ENCODE peak calls at places on chromosomes 11 and 22, in seven cellular contexts. One of them, this sample, is unnamed.

GRCh38 chr11:100805509-100806199 is 118.6 kb downstream of the ARHGAP42 start:
- DNase-seq in PC-9: no peak
- DNase-seq in stimulated activated CD4-positive, alpha-beta T cell treated with anti-CD3 and anti-CD28 coated beads, TNF-alpha, amount 100 ng/mL, for 24 hours: no peak
- DNase-seq in cardiac muscle cell: no peak
- DNase-seq in RPMI7951: peak; percentile 74
- DNase-seq in activated T-cell treated with anti-CD3 and anti-CD28 coated beads, Interleukin-2, amount 50 U/mL, for 1 hour: no peak
- DNase-seq in SK-N-SH: no peak
- DNase-seq in this sample: no peak

GRCh38 chr22:29994027-29994715 is 86.1 kb upstream of the HORMAD2 start:
- DNase-seq in PC-9: no peak
- DNase-seq in cardiac muscle cell: no peak
- DNase-seq in activated T-cell treated with anti-CD3 and anti-CD28 coated beads, Interleukin-2, amount 50 U/mL, for 1 hour: no peak
- DNase-seq in RPMI7951: peak; percentile 69
- DNase-seq in stimulated activated CD4-positive, alpha-beta T cell treated with anti-CD3 and anti-CD28 coated beads, TNF-alpha, amount 100 ng/mL, for 24 hours: no peak
- DNase-seq in SK-N-SH: peak; percentile 14
- DNase-seq in this sample: no peak

GRCh38 chr11:100003985-100004384 is 683.1 kb upstream of the ARHGAP42 start:
- DNase-seq in activated T-cell treated with anti-CD3 and anti-CD28 coated beads, Interleukin-2, amount 50 U/mL, for 1 hour: no peak
- DNase-seq in PC-9: no peak
- DNase-seq in stimulated activated CD4-positive, alpha-beta T cell treated with anti-CD3 and anti-CD28 coated beads, TNF-alpha, amount 100 ng/mL, for 24 hours: no peak
- DNase-seq in SK-N-SH: no peak
- DNase-seq in cardiac muscle cell: peak; percentile 9
- DNase-seq in RPMI7951: no peak
- DNase-seq in this sample: no peak

GRCh38 chr11:15941206-15941770 is 415.1 kb downstream of the SOX6 start:
- DNase-seq in activated T-cell treated with anti-CD3 and anti-CD28 coated beads, Interleukin-2, amount 50 U/mL, for 1 hour: no peak
- DNase-seq in RPMI7951: no peak
- DNase-seq in cardiac muscle cell: peak; percentile 6
- DNase-seq in PC-9: no peak
- DNase-seq in SK-N-SH: peak; percentile 46
- DNase-seq in stimulated activated CD4-positive, alpha-beta T cell treated with anti-CD3 and anti-CD28 coated beads, TNF-alpha, amount 100 ng/mL, for 24 hours: peak; percentile 11
- DNase-seq in this sample: no peak

GRCh38 chr11:124644426-124645280 is 22.0 kb downstream of the TBRG1 start:
- DNase-seq in activated T-cell treated with anti-CD3 and anti-CD28 coated beads, Interleukin-2, amount 50 U/mL, for 1 hour: peak; percentile 39
- DNase-seq in RPMI7951: peak; percentile 75
- DNase-seq in SK-N-SH: peak; percentile 75
- DNase-seq in cardiac muscle cell: peak; percentile 60
- DNase-seq in stimulated activated CD4-positive, alpha-beta T cell treated with anti-CD3 and anti-CD28 coated beads, TNF-alpha, amount 100 ng/mL, for 24 hours: peak; percentile 20
- DNase-seq in PC-9: peak; percentile 44
- DNase-seq in this sample: peak; percentile 48

GRCh38 chr22:35839811-35840739 is 122.4 kb downstream of the APOL5 start:
- DNase-seq in stimulated activated CD4-positive, alpha-beta T cell treated with anti-CD3 and anti-CD28 coated beads, TNF-alpha, amount 100 ng/mL, for 24 hours: no peak
- DNase-seq in RPMI7951: peak; percentile 97
- DNase-seq in PC-9: peak; percentile 71
- DNase-seq in activated T-cell treated with anti-CD3 and anti-CD28 coated beads, Interleukin-2, amount 50 U/mL, for 1 hour: no peak
- DNase-seq in SK-N-SH: peak; percentile 81
- DNase-seq in cardiac muscle cell: peak; percentile 92
- DNase-seq in this sample: peak; percentile 80

GRCh38 chr11:134228625-134229024 is 4.2 kb downstream of the VPS26B start:
- DNase-seq in cardiac muscle cell: no peak
- DNase-seq in stimulated activated CD4-positive, alpha-beta T cell treated with anti-CD3 and anti-CD28 coated beads, TNF-alpha, amount 100 ng/mL, for 24 hours: no peak
- DNase-seq in RPMI7951: no peak
- DNase-seq in activated T-cell treated with anti-CD3 and anti-CD28 coated beads, Interleukin-2, amount 50 U/mL, for 1 hour: no peak
- DNase-seq in PC-9: no peak
- DNase-seq in SK-N-SH: no peak
- DNase-seq in this sample: no peak

GRCh38 chr11:350723-351255 is 18.5 kb upstream of the B4GALNT4 start:
- DNase-seq in RPMI7951: peak; percentile 60
- DNase-seq in SK-N-SH: no peak
- DNase-seq in cardiac muscle cell: no peak
- DNase-seq in activated T-cell treated with anti-CD3 and anti-CD28 coated beads, Interleukin-2, amount 50 U/mL, for 1 hour: no peak
- DNase-seq in stimulated activated CD4-positive, alpha-beta T cell treated with anti-CD3 and anti-CD28 coated beads, TNF-alpha, amount 100 ng/mL, for 24 hours: no peak
- DNase-seq in PC-9: peak; percentile 55
- DNase-seq in this sample: no peak

GRCh38 chr22:36149464-36149863 is 11.1 kb downstream of the APOL3 start:
- DNase-seq in stimulated activated CD4-positive, alpha-beta T cell treated with anti-CD3 and anti-CD28 coated beads, TNF-alpha, amount 100 ng/mL, for 24 hours: no peak
- DNase-seq in SK-N-SH: no peak
- DNase-seq in RPMI7951: no peak
- DNase-seq in cardiac muscle cell: no peak
- DNase-seq in activated T-cell treated with anti-CD3 and anti-CD28 coated beads, Interleukin-2, amount 50 U/mL, for 1 hour: no peak
- DNase-seq in PC-9: no peak
- DNase-seq in this sample: no peak

GRCh38 chr22:46036558-46037408 is 59.8 kb upstream of the WNT7B start:
- DNase-seq in cardiac muscle cell: peak; percentile 39
- DNase-seq in RPMI7951: peak; percentile 41
- DNase-seq in activated T-cell treated with anti-CD3 and anti-CD28 coated beads, Interleukin-2, amount 50 U/mL, for 1 hour: peak; percentile 67
- DNase-seq in SK-N-SH: peak; percentile 69
- DNase-seq in stimulated activated CD4-positive, alpha-beta T cell treated with anti-CD3 and anti-CD28 coated beads, TNF-alpha, amount 100 ng/mL, for 24 hours: no peak
- DNase-seq in PC-9: peak; percentile 39
- DNase-seq in this sample: no peak

GRCh38 chr11:46277623-46278386 is at the start of gene CREB3L1:
- DNase-seq in RPMI7951: no peak
- DNase-seq in stimulated activated CD4-positive, alpha-beta T cell treated with anti-CD3 and anti-CD28 coated beads, TNF-alpha, amount 100 ng/mL, for 24 hours: no peak
- DNase-seq in SK-N-SH: peak; percentile 79
- DNase-seq in activated T-cell treated with anti-CD3 and anti-CD28 coated beads, Interleukin-2, amount 50 U/mL, for 1 hour: no peak
- DNase-seq in cardiac muscle cell: peak; percentile 52
- DNase-seq in PC-9: no peak
- DNase-seq in this sample: no peak

GRCh38 chr11:59965424-59965823 is 1.6 kb downstream of the OOSP4A start:
- DNase-seq in activated T-cell treated with anti-CD3 and anti-CD28 coated beads, Interleukin-2, amount 50 U/mL, for 1 hour: no peak
- DNase-seq in stimulated activated CD4-positive, alpha-beta T cell treated with anti-CD3 and anti-CD28 coated beads, TNF-alpha, amount 100 ng/mL, for 24 hours: no peak
- DNase-seq in SK-N-SH: no peak
- DNase-seq in cardiac muscle cell: no peak
- DNase-seq in PC-9: no peak
- DNase-seq in RPMI7951: no peak
- DNase-seq in this sample: no peak

GRCh38 chr11:116240661-116241060 is 532.1 kb downstream of the BUD13 start:
- DNase-seq in stimulated activated CD4-positive, alpha-beta T cell treated with anti-CD3 and anti-CD28 coated beads, TNF-alpha, amount 100 ng/mL, for 24 hours: no peak
- DNase-seq in RPMI7951: peak; percentile 67
- DNase-seq in PC-9: no peak
- DNase-seq in cardiac muscle cell: no peak
- DNase-seq in activated T-cell treated with anti-CD3 and anti-CD28 coated beads, Interleukin-2, amount 50 U/mL, for 1 hour: no peak
- DNase-seq in SK-N-SH: no peak
- DNase-seq in this sample: no peak

GRCh38 chr11:46541593-46542371 is 52.0 kb downstream of the AMBRA1 start:
- DNase-seq in SK-N-SH: no peak
- DNase-seq in activated T-cell treated with anti-CD3 and anti-CD28 coated beads, Interleukin-2, amount 50 U/mL, for 1 hour: no peak
- DNase-seq in RPMI7951: no peak
- DNase-seq in PC-9: peak; percentile 48
- DNase-seq in cardiac muscle cell: no peak
- DNase-seq in stimulated activated CD4-positive, alpha-beta T cell treated with anti-CD3 and anti-CD28 coated beads, TNF-alpha, amount 100 ng/mL, for 24 hours: no peak
- DNase-seq in this sample: no peak

GRCh38 chr11:88318017-88318416 is 19.5 kb downstream of the CTSC start:
- DNase-seq in activated T-cell treated with anti-CD3 and anti-CD28 coated beads, Interleukin-2, amount 50 U/mL, for 1 hour: no peak
- DNase-seq in RPMI7951: no peak
- DNase-seq in stimulated activated CD4-positive, alpha-beta T cell treated with anti-CD3 and anti-CD28 coated beads, TNF-alpha, amount 100 ng/mL, for 24 hours: no peak
- DNase-seq in cardiac muscle cell: no peak
- DNase-seq in PC-9: no peak
- DNase-seq in SK-N-SH: no peak
- DNase-seq in this sample: no peak

GRCh38 chr22:44479662-44480061 is 18.4 kb downstream of the RTL6 start:
- DNase-seq in RPMI7951: no peak
- DNase-seq in cardiac muscle cell: peak; percentile 43
- DNase-seq in PC-9: no peak
- DNase-seq in activated T-cell treated with anti-CD3 and anti-CD28 coated beads, Interleukin-2, amount 50 U/mL, for 1 hour: no peak
- DNase-seq in SK-N-SH: no peak
- DNase-seq in stimulated activated CD4-positive, alpha-beta T cell treated with anti-CD3 and anti-CD28 coated beads, TNF-alpha, amount 100 ng/mL, for 24 hours: no peak
- DNase-seq in this sample: no peak

GRCh38 chr22:35681454-35682050 is 33.3 kb downstream of the APOL6 start:
- DNase-seq in stimulated activated CD4-positive, alpha-beta T cell treated with anti-CD3 and anti-CD28 coated beads, TNF-alpha, amount 100 ng/mL, for 24 hours: no peak
- DNase-seq in cardiac muscle cell: no peak
- DNase-seq in RPMI7951: no peak
- DNase-seq in activated T-cell treated with anti-CD3 and anti-CD28 coated beads, Interleukin-2, amount 50 U/mL, for 1 hour: no peak
- DNase-seq in PC-9: no peak
- DNase-seq in SK-N-SH: no peak
- DNase-seq in this sample: no peak

GRCh38 chr11:9057888-9058287 is 33.5 kb downstream of the SCUBE2 start:
- DNase-seq in SK-N-SH: no peak
- DNase-seq in PC-9: no peak
- DNase-seq in cardiac muscle cell: no peak
- DNase-seq in activated T-cell treated with anti-CD3 and anti-CD28 coated beads, Interleukin-2, amount 50 U/mL, for 1 hour: no peak
- DNase-seq in stimulated activated CD4-positive, alpha-beta T cell treated with anti-CD3 and anti-CD28 coated beads, TNF-alpha, amount 100 ng/mL, for 24 hours: no peak
- DNase-seq in RPMI7951: no peak
- DNase-seq in this sample: no peak

GRCh38 chr11:101453682-101454081 is 130.1 kb downstream of the TRPC6 start:
- DNase-seq in stimulated activated CD4-positive, alpha-beta T cell treated with anti-CD3 and anti-CD28 coated beads, TNF-alpha, amount 100 ng/mL, for 24 hours: no peak
- DNase-seq in PC-9: no peak
- DNase-seq in SK-N-SH: no peak
- DNase-seq in activated T-cell treated with anti-CD3 and anti-CD28 coated beads, Interleukin-2, amount 50 U/mL, for 1 hour: no peak
- DNase-seq in cardiac muscle cell: no peak
- DNase-seq in RPMI7951: no peak
- DNase-seq in this sample: no peak

GRCh38 chr11:77823775-77824174 is 2.8 kb downstream of the AAMDC start:
- DNase-seq in activated T-cell treated with anti-CD3 and anti-CD28 coated beads, Interleukin-2, amount 50 U/mL, for 1 hour: no peak
- DNase-seq in SK-N-SH: no peak
- DNase-seq in RPMI7951: no peak
- DNase-seq in stimulated activated CD4-positive, alpha-beta T cell treated with anti-CD3 and anti-CD28 coated beads, TNF-alpha, amount 100 ng/mL, for 24 hours: no peak
- DNase-seq in PC-9: no peak
- DNase-seq in cardiac muscle cell: peak; percentile 7
- DNase-seq in this sample: no peak

GRCh38 chr22:42180349-42180842 is 49.8 kb upstream of the CYP2D6 start:
- DNase-seq in cardiac muscle cell: no peak
- DNase-seq in stimulated activated CD4-positive, alpha-beta T cell treated with anti-CD3 and anti-CD28 coated beads, TNF-alpha, amount 100 ng/mL, for 24 hours: no peak
- DNase-seq in SK-N-SH: no peak
- DNase-seq in PC-9: no peak
- DNase-seq in RPMI7951: no peak
- DNase-seq in activated T-cell treated with anti-CD3 and anti-CD28 coated beads, Interleukin-2, amount 50 U/mL, for 1 hour: peak; percentile 42
- DNase-seq in this sample: no peak

GRCh38 chr22:48799227-48799970 is 1028.3 kb downstream of the BRD1 start:
- DNase-seq in PC-9: no peak
- DNase-seq in stimulated activated CD4-positive, alpha-beta T cell treated with anti-CD3 and anti-CD28 coated beads, TNF-alpha, amount 100 ng/mL, for 24 hours: no peak
- DNase-seq in SK-N-SH: no peak
- DNase-seq in activated T-cell treated with anti-CD3 and anti-CD28 coated beads, Interleukin-2, amount 50 U/mL, for 1 hour: no peak
- DNase-seq in cardiac muscle cell: no peak
- DNase-seq in RPMI7951: no peak
- DNase-seq in this sample: no peak

GRCh38 chr11:61961570-61962212 is 5.7 kb downstream of the FTH1 start:
- DNase-seq in SK-N-SH: no peak
- DNase-seq in RPMI7951: peak; percentile 83
- DNase-seq in stimulated activated CD4-positive, alpha-beta T cell treated with anti-CD3 and anti-CD28 coated beads, TNF-alpha, amount 100 ng/mL, for 24 hours: no peak
- DNase-seq in PC-9: peak; percentile 68
- DNase-seq in cardiac muscle cell: no peak
- DNase-seq in activated T-cell treated with anti-CD3 and anti-CD28 coated beads, Interleukin-2, amount 50 U/mL, for 1 hour: no peak
- DNase-seq in this sample: no peak

GRCh38 chr11:101835465-101836063 is 79.2 kb upstream of the CEP126 start:
- DNase-seq in stimulated activated CD4-positive, alpha-beta T cell treated with anti-CD3 and anti-CD28 coated beads, TNF-alpha, amount 100 ng/mL, for 24 hours: no peak
- DNase-seq in cardiac muscle cell: no peak
- DNase-seq in RPMI7951: no peak
- DNase-seq in PC-9: no peak
- DNase-seq in SK-N-SH: no peak
- DNase-seq in activated T-cell treated with anti-CD3 and anti-CD28 coated beads, Interleukin-2, amount 50 U/mL, for 1 hour: no peak
- DNase-seq in this sample: no peak

GRCh38 chr11:99565333-99565732 is 544.6 kb downstream of the CNTN5 start:
- DNase-seq in RPMI7951: no peak
- DNase-seq in stimulated activated CD4-positive, alpha-beta T cell treated with anti-CD3 and anti-CD28 coated beads, TNF-alpha, amount 100 ng/mL, for 24 hours: no peak
- DNase-seq in activated T-cell treated with anti-CD3 and anti-CD28 coated beads, Interleukin-2, amount 50 U/mL, for 1 hour: no peak
- DNase-seq in cardiac muscle cell: no peak
- DNase-seq in SK-N-SH: no peak
- DNase-seq in PC-9: no peak
- DNase-seq in this sample: no peak

GRCh38 chr11:128904872-128905344 is 13.8 kb downstream of the KCNJ5 start:
- DNase-seq in cardiac muscle cell: peak; percentile 60
- DNase-seq in SK-N-SH: peak; percentile 85
- DNase-seq in PC-9: peak; percentile 39
- DNase-seq in RPMI7951: peak; percentile 69
- DNase-seq in activated T-cell treated with anti-CD3 and anti-CD28 coated beads, Interleukin-2, amount 50 U/mL, for 1 hour: no peak
- DNase-seq in stimulated activated CD4-positive, alpha-beta T cell treated with anti-CD3 and anti-CD28 coated beads, TNF-alpha, amount 100 ng/mL, for 24 hours: no peak
- DNase-seq in this sample: no peak

GRCh38 chr11:64844330-64845124 is at the start of gene CDC42BPG:
- DNase-seq in SK-N-SH: peak; percentile 93
- DNase-seq in stimulated activated CD4-positive, alpha-beta T cell treated with anti-CD3 and anti-CD28 coated beads, TNF-alpha, amount 100 ng/mL, for 24 hours: peak; percentile 58
- DNase-seq in RPMI7951: peak; percentile 43
- DNase-seq in cardiac muscle cell: peak; percentile 76
- DNase-seq in activated T-cell treated with anti-CD3 and anti-CD28 coated beads, Interleukin-2, amount 50 U/mL, for 1 hour: peak; percentile 81
- DNase-seq in PC-9: peak; percentile 94
- DNase-seq in this sample: no peak

GRCh38 chr11:64990222-64990918 is 6.4 kb downstream of the BATF2 start:
- DNase-seq in cardiac muscle cell: no peak
- DNase-seq in PC-9: no peak
- DNase-seq in activated T-cell treated with anti-CD3 and anti-CD28 coated beads, Interleukin-2, amount 50 U/mL, for 1 hour: no peak
- DNase-seq in SK-N-SH: no peak
- DNase-seq in stimulated activated CD4-positive, alpha-beta T cell treated with anti-CD3 and anti-CD28 coated beads, TNF-alpha, amount 100 ng/mL, for 24 hours: no peak
- DNase-seq in RPMI7951: peak; percentile 16
- DNase-seq in this sample: no peak

GRCh38 chr11:79488286-79488685 is 47.5 kb upstream of the TENM4 start:
- DNase-seq in PC-9: no peak
- DNase-seq in RPMI7951: no peak
- DNase-seq in stimulated activated CD4-positive, alpha-beta T cell treated with anti-CD3 and anti-CD28 coated beads, TNF-alpha, amount 100 ng/mL, for 24 hours: no peak
- DNase-seq in cardiac muscle cell: no peak
- DNase-seq in activated T-cell treated with anti-CD3 and anti-CD28 coated beads, Interleukin-2, amount 50 U/mL, for 1 hour: no peak
- DNase-seq in SK-N-SH: no peak
- DNase-seq in this sample: no peak

GRCh38 chr22:31350410-31350863 is 4.3 kb upstream of the PATZ1 start:
- DNase-seq in PC-9: no peak
- DNase-seq in cardiac muscle cell: peak; percentile 28
- DNase-seq in stimulated activated CD4-positive, alpha-beta T cell treated with anti-CD3 and anti-CD28 coated beads, TNF-alpha, amount 100 ng/mL, for 24 hours: no peak
- DNase-seq in RPMI7951: peak; percentile 58
- DNase-seq in SK-N-SH: peak; percentile 89
- DNase-seq in activated T-cell treated with anti-CD3 and anti-CD28 coated beads, Interleukin-2, amount 50 U/mL, for 1 hour: no peak
- DNase-seq in this sample: peak; percentile 34

GRCh38 chr11:1568451-1568911 is 3.6 kb downstream of the DUSP8 start:
- DNase-seq in RPMI7951: no peak
- DNase-seq in SK-N-SH: peak; percentile 34
- DNase-seq in stimulated activated CD4-positive, alpha-beta T cell treated with anti-CD3 and anti-CD28 coated beads, TNF-alpha, amount 100 ng/mL, for 24 hours: no peak
- DNase-seq in PC-9: no peak
- DNase-seq in cardiac muscle cell: no peak
- DNase-seq in activated T-cell treated with anti-CD3 and anti-CD28 coated beads, Interleukin-2, amount 50 U/mL, for 1 hour: peak; percentile 54
- DNase-seq in this sample: no peak

GRCh38 chr22:33831651-33832050 is 88.6 kb downstream of the LARGE1 start:
- DNase-seq in SK-N-SH: no peak
- DNase-seq in RPMI7951: no peak
- DNase-seq in cardiac muscle cell: no peak
- DNase-seq in PC-9: no peak
- DNase-seq in activated T-cell treated with anti-CD3 and anti-CD28 coated beads, Interleukin-2, amount 50 U/mL, for 1 hour: no peak
- DNase-seq in stimulated activated CD4-positive, alpha-beta T cell treated with anti-CD3 and anti-CD28 coated beads, TNF-alpha, amount 100 ng/mL, for 24 hours: no peak
- DNase-seq in this sample: no peak

GRCh38 chr22:38442967-38443674 is 11.9 kb downstream of the KCNJ4 start:
- DNase-seq in RPMI7951: no peak
- DNase-seq in PC-9: no peak
- DNase-seq in activated T-cell treated with anti-CD3 and anti-CD28 coated beads, Interleukin-2, amount 50 U/mL, for 1 hour: no peak
- DNase-seq in cardiac muscle cell: peak; percentile 53
- DNase-seq in stimulated activated CD4-positive, alpha-beta T cell treated with anti-CD3 and anti-CD28 coated beads, TNF-alpha, amount 100 ng/mL, for 24 hours: no peak
- DNase-seq in SK-N-SH: no peak
- DNase-seq in this sample: no peak

GRCh38 chr11:66266378-66267038 is 1.9 kb upstream of the RAB1B start:
- DNase-seq in cardiac muscle cell: no peak
- DNase-seq in RPMI7951: no peak
- DNase-seq in PC-9: no peak
- DNase-seq in stimulated activated CD4-positive, alpha-beta T cell treated with anti-CD3 and anti-CD28 coated beads, TNF-alpha, amount 100 ng/mL, for 24 hours: no peak
- DNase-seq in SK-N-SH: no peak
- DNase-seq in activated T-cell treated with anti-CD3 and anti-CD28 coated beads, Interleukin-2, amount 50 U/mL, for 1 hour: no peak
- DNase-seq in this sample: no peak

GRCh38 chr22:46752286-46752685 is 10.2 kb upstream of the TBC1D22A start:
- DNase-seq in stimulated activated CD4-positive, alpha-beta T cell treated with anti-CD3 and anti-CD28 coated beads, TNF-alpha, amount 100 ng/mL, for 24 hours: no peak
- DNase-seq in activated T-cell treated with anti-CD3 and anti-CD28 coated beads, Interleukin-2, amount 50 U/mL, for 1 hour: no peak
- DNase-seq in PC-9: no peak
- DNase-seq in SK-N-SH: no peak
- DNase-seq in RPMI7951: no peak
- DNase-seq in cardiac muscle cell: no peak
- DNase-seq in this sample: no peak

GRCh38 chr22:44337658-44338004 is 24.9 kb upstream of the SHISAL1 start:
- DNase-seq in cardiac muscle cell: peak; percentile 47
- DNase-seq in activated T-cell treated with anti-CD3 and anti-CD28 coated beads, Interleukin-2, amount 50 U/mL, for 1 hour: no peak
- DNase-seq in SK-N-SH: no peak
- DNase-seq in stimulated activated CD4-positive, alpha-beta T cell treated with anti-CD3 and anti-CD28 coated beads, TNF-alpha, amount 100 ng/mL, for 24 hours: peak; percentile 10
- DNase-seq in PC-9: peak; percentile 66
- DNase-seq in RPMI7951: peak; percentile 74
- DNase-seq in this sample: no peak

GRCh38 chr22:20117656-20118571 is 888 bp upstream of the TRMT2A start:
- DNase-seq in PC-9: no peak
- DNase-seq in SK-N-SH: no peak
- DNase-seq in cardiac muscle cell: peak; percentile 43
- DNase-seq in activated T-cell treated with anti-CD3 and anti-CD28 coated beads, Interleukin-2, amount 50 U/mL, for 1 hour: peak; percentile 59
- DNase-seq in RPMI7951: no peak
- DNase-seq in stimulated activated CD4-positive, alpha-beta T cell treated with anti-CD3 and anti-CD28 coated beads, TNF-alpha, amount 100 ng/mL, for 24 hours: peak; percentile 85
- DNase-seq in this sample: no peak

GRCh38 chr22:47997052-47997568 is 1234.7 kb downstream of the TBC1D22A start:
- DNase-seq in stimulated activated CD4-positive, alpha-beta T cell treated with anti-CD3 and anti-CD28 coated beads, TNF-alpha, amount 100 ng/mL, for 24 hours: no peak
- DNase-seq in SK-N-SH: no peak
- DNase-seq in activated T-cell treated with anti-CD3 and anti-CD28 coated beads, Interleukin-2, amount 50 U/mL, for 1 hour: no peak
- DNase-seq in PC-9: no peak
- DNase-seq in RPMI7951: no peak
- DNase-seq in cardiac muscle cell: no peak
- DNase-seq in this sample: no peak